ENCODE peak calls at places on chromosomes 4 and X, in six cellular contexts. J, Z, S, P, M and I are unnamed samples. For H3K36me3, the result is how much of the 10 kb centered on the place peaks cover.

GRCh38 chrX:23372220-23372902 is 37.7 kb downstream of the PTCHD1 start:
- DNase-seq in S (no peak), J (no peak), M (no peak), Z (no peak), P (no peak), I (no peak)

GRCh38 chr4:31370866-31371465 is 650.8 kb downstream of the PCDH7 start:
- DNase-seq in J (peak), Z (no peak), S (no peak), M (no peak), P (peak), I (no peak)

GRCh38 chr4:118923891-118924290 is 35.2 kb downstream of the SYNPO2 start:
- DNase-seq in M (no peak), Z (no peak), P (no peak), S (no peak), J (no peak), I (no peak)

GRCh38 chrX:149804102-149804501 is 22.4 kb downstream of the MAGEA9 start:
- DNase-seq in S (no peak), M (no peak), J (no peak), P (no peak), Z (no peak), I (no peak)

GRCh38 chrX:119155416-119156035 is 27.9 kb upstream of the KIAA1210 start:
- DNase-seq in J (peak), M (no peak), S (no peak), P (peak), Z (no peak), I (no peak)

GRCh38 chrX:103793541-103793932 is 16.9 kb downstream of the PLP1 start:
- DNase-seq in Z (no peak), M (no peak), P (no peak), S (no peak), J (no peak), I (no peak)

GRCh38 chrX:8189096-8189830 is 18.2 kb upstream of the VCX2 start:
- DNase-seq in J (no peak), M (no peak), Z (no peak), S (no peak), P (no peak), I (no peak)

GRCh38 chr4:101790521-101791188 is at the start of gene BANK1:
- DNase-seq in S (peak), M (peak), P (peak), J (no peak), Z (peak), I (peak)

GRCh38 chrX:17591741-17592110 is 145.6 kb upstream of the SCML1 start:
- DNase-seq in S (no peak), Z (no peak), P (peak), M (no peak), J (no peak), I (no peak)

GRCh38 chrX:21723097-21723496 is 34.8 kb downstream of the SMPX start:
- DNase-seq in J (peak), Z (no peak), S (no peak), P (peak), M (no peak), I (peak)

GRCh38 chrX:115988825-115989224 is 181.7 kb upstream of the AGTR2 start:
- DNase-seq in S (no peak), M (no peak), J (peak), Z (no peak), P (peak), I (no peak)

GRCh38 chr4:119585771-119586170 is 42.8 kb downstream of the PDE5A start:
- DNase-seq in Z (no peak), M (no peak), J (no peak), P (peak), S (no peak), I (no peak)

GRCh38 chr4:53987761-53988171 is 76.6 kb downstream of the CHIC2 start:
- DNase-seq in Z (no peak), P (peak), J (no peak), M (peak), S (no peak), I (no peak)

GRCh38 chr4:80027611-80028010 is 45.4 kb downstream of the ANTXR2 start:
- DNase-seq in Z (no peak), S (no peak), J (no peak), P (no peak), M (no peak), I (no peak)

GRCh38 chr4:16890651-16891050 is 7.8 kb downstream of the LDB2 start:
- DNase-seq in Z (no peak), J (no peak), S (no peak), M (no peak), P (no peak), I (no peak)

GRCh38 chrX:15679246-15679645 is 14.6 kb upstream of the CLTRN start:
- DNase-seq in J (peak), Z (no peak), S (no peak), P (no peak), M (no peak), I (no peak)

GRCh38 chrX:29617276-29617675 is 598.1 kb upstream of the MAGEB2 start:
- DNase-seq in Z (no peak), S (no peak), M (no peak), J (peak), P (peak), I (no peak)

GRCh38 chr4:87007345-87008181 is 72.8 kb downstream of the AFF1 start:
- DNase-seq in M (peak), P (peak), J (peak), S (peak), Z (no peak), I (peak)

GRCh38 chr4:147530723-147531122 is 49.8 kb downstream of the EDNRA start:
- DNase-seq in M (no peak), P (no peak), S (no peak), Z (no peak), J (no peak), I (no peak)

GRCh38 chr4:1187182-1187581 is 14.8 kb upstream of the SPON2 start:
- DNase-seq in M (peak), S (no peak), J (no peak), P (peak), Z (no peak), I (no peak)

GRCh38 chrX:47723689-47724088 is 64.7 kb upstream of the UXT start:
- DNase-seq in S (no peak), Z (no peak), J (no peak), M (no peak), P (no peak), I (no peak)
- TF ChIP-seq CTCF in S (no peak), Z (no peak), J (peak), M (no peak), P (no peak), I (no peak)

DNA sequence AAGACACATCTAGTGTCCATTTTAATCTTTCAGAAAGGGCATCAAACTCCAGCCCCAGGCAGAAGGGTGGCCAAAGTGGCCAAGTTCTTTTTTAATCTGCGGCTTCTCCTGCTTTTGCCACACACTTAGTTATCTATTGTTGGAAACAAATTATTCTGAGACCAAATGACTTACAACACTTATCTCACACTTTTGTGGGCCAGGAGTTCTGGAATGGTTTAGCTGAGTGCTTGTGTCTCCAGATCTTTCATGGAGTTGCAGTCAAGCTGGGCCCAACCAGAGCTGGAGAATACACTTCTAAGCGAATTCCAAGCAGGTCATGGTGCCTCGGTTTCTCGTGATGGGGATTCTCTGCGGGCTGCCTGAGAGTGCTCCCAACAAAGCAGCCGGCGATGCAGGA is 4.0 kb downstream of the TXK start:
- DNase-seq in M (no peak), P (no peak), J (no peak), S (no peak), Z (no peak), I (no peak)
- H3K36me3 ChIP-seq in M (under half), P (under half), J (under half), S (under half), Z (under half), I (under half)

GRCh38 chr4:4327652-4328121 is 37.6 kb downstream of the ZBTB49 start:
- DNase-seq in Z (no peak), P (peak), M (peak), S (peak), J (no peak), I (peak)
- H3K4me3 ChIP-seq in Z (no peak), P (no peak), M (no peak), S (no peak), J (no peak), I (no peak)

GRCh38 chrX:97446298-97446882 is 562.7 kb downstream of the RPA4 start:
- DNase-seq in Z (no peak), P (peak), M (no peak), S (no peak), J (peak), I (no peak)
- TF ChIP-seq CTCF in Z (no peak), P (no peak), M (no peak), S (no peak), J (peak), I (no peak)

DNA sequence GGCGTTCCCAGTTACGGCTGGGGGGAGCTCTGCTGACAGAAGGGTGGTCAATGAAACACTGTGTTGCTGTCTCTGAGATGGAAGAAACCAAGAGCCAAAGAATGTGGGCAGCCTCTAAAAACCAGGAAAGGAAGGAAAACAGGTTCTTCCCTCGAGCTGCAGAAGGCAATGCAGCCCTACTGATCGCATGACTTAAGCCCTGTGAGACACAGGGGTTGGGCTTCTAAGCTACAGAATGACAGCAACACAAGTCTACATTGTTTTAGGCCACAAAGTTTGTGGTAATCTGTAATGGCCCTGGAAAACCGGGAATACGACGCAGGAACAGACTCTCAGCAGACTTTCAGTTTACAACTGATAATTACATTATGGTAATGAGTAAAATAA is 38.2 kb upstream of the MTNR1A start:
- DNase-seq in Z (no peak), M (no peak), S (no peak), P (no peak), J (no peak), I (no peak)
- H3K36me3 ChIP-seq in Z (half or more), M (under half), S (under half), P (under half), J (under half), I (under half)